ENCODE peak calls at places on chromosomes 5 and 9, in seven cellular contexts. D, S, Z, B, X, A and V are unnamed samples.

GRCh38 chr9:3928590-3928989 is 371.3 kb downstream of the GLIS3 start:
- DNase-seq in S (no peak), A (no peak), Z (no peak), X (no peak), B (no peak), D (no peak), V (no peak)

GRCh38 chr9:95793924-95794828 is 81.3 kb upstream of the ERCC6L2 start:
- DNase-seq in X (no peak), S (peak; percentile 98), D (no peak), A (no peak), Z (no peak), B (peak; percentile 81), V (no peak)

GRCh38 chr5:95631991-95632675 is 12.2 kb downstream of the GPR150 start:
- DNase-seq in D (peak; percentile 65), Z (peak; percentile 68), A (peak; percentile 51), S (peak; percentile 70), X (no peak), B (peak; percentile 60), V (no peak)

GRCh38 chr5:155938051-155938450 is 388.9 kb upstream of the SGCD start:
- DNase-seq in S (no peak), Z (no peak), X (no peak), D (no peak), A (no peak), B (no peak), V (no peak)

GRCh38 chr5:125536582-125536981 is 790.1 kb upstream of the ZNF608 start:
- DNase-seq in Z (no peak), X (no peak), D (no peak), B (no peak), S (peak; percentile 27), A (no peak), V (no peak)

GRCh38 chr5:173641171-173641570 is 24.7 kb upstream of the BOD1 start:
- DNase-seq in D (no peak), S (no peak), Z (no peak), A (no peak), X (no peak), B (no peak), V (no peak)

GRCh38 chr5:180330810-180331646 is 22.1 kb downstream of the GFPT2 start:
- DNase-seq in Z (no peak), D (peak; percentile 56), B (peak; percentile 95), X (peak; percentile 19), A (no peak), S (peak; percentile 99), V (peak; percentile 52)

GRCh38 chr5:79845448-79846197 is 145.4 kb downstream of the MTX3 start:
- DNase-seq in S (peak; percentile 89), Z (no peak), D (no peak), B (peak; percentile 25), X (no peak), A (no peak), V (no peak)

GRCh38 chr5:54062958-54063357 is 247.4 kb downstream of the ARL15 start:
- DNase-seq in S (peak; percentile 78), D (no peak), B (no peak), X (no peak), A (no peak), Z (no peak), V (no peak)

GRCh38 chr5:138698713-138699112 is 54.5 kb upstream of the CTNNA1 start:
- DNase-seq in D (no peak), S (no peak), B (no peak), A (no peak), Z (no peak), X (no peak), V (no peak)

GRCh38 chr5:53453898-53454837 is 26.3 kb upstream of the FST start:
- DNase-seq in S (no peak), B (no peak), A (no peak), D (no peak), X (no peak), Z (no peak), V (no peak)

GRCh38 chr9:77019010-77019809 is at the start of gene FOXB2:
- DNase-seq in X (no peak), S (no peak), B (no peak), A (no peak), Z (no peak), D (peak; percentile 13), V (no peak)

GRCh38 chr9:131758972-131759647 is 19.2 kb upstream of the RAPGEF1 start:
- DNase-seq in A (no peak), Z (no peak), B (peak; percentile 35), D (no peak), S (peak; percentile 25), X (no peak), V (no peak)

GRCh38 chr9:134175291-134175807 is 11.0 kb upstream of the RNU6ATAC start:
- DNase-seq in S (no peak), X (no peak), A (no peak), Z (peak; percentile 57), D (no peak), B (peak; percentile 34), V (no peak)

GRCh38 chr5:158832096-158832495 is 267.6 kb downstream of the EBF1 start:
- DNase-seq in X (no peak), D (no peak), S (no peak), Z (no peak), B (peak; percentile 86), A (no peak), V (no peak)

GRCh38 chr5:149434162-149435014 is 55.3 kb upstream of the IL17B start:
- DNase-seq in X (no peak), A (peak; percentile 55), D (peak; percentile 80), B (peak; percentile 84), Z (peak; percentile 63), S (peak; percentile 82), V (peak; percentile 82)

GRCh38 chr9:125750656-125751035 is 3.5 kb downstream of the PBX3 start:
- DNase-seq in X (no peak), S (no peak), B (no peak), D (no peak), A (no peak), Z (no peak), V (no peak)

GRCh38 chr9:116998305-116998704 is 311.2 kb downstream of the TRIM32 start:
- DNase-seq in B (peak; percentile 22), A (no peak), D (no peak), Z (peak; percentile 3), X (no peak), S (peak; percentile 37), V (peak; percentile 7)

GRCh38 chr9:130017035-130017909 is 25.7 kb downstream of the FNBP1 start:
- DNase-seq in S (peak; percentile 27), B (no peak), Z (no peak), A (no peak), D (no peak), X (no peak), V (no peak)

GRCh38 chr5:26959290-26959689 is 79.1 kb downstream of the CDH9 start:
- DNase-seq in D (no peak), A (no peak), X (no peak), Z (no peak), B (no peak), S (no peak), V (no peak)

GRCh38 chr5:142841511-142842255 is 71.5 kb downstream of the ARHGAP26 start:
- DNase-seq in D (no peak), A (no peak), X (no peak), B (no peak), Z (no peak), S (peak; percentile 34), V (no peak)

DNA sequence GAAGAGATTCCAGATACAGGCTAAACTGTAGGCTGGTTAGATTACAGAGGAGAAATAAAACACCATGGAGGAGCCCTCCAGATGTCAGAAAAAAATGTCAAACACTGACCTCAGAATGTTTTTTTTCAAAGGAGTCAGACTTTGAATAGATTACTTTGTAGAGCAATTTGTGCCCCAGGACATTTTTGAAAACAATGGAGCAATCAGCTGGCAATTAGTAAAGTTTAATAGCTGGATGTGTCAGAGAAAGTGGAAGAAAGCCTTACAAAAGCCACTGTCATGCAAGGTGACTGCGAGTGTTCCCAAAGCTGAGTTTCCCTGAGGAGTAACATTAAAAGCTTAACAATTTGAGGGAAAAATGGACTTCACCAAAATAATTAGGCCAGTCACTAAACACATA is 417.8 kb upstream of the CTNND2 start:
- DNase-seq in A (no peak), D (no peak), B (no peak), Z (no peak), X (no peak), S (no peak), V (no peak)
- H3K9me3 ChIP-seq in A (no peaks in the 10 kb centered on the region), D (no peaks in the 10 kb centered on the region), B (no peaks in the 10 kb centered on the region), Z (no peaks in the 10 kb centered on the region), X (no peaks in the 10 kb centered on the region), S (peaks cover 12% of the 10 kb centered on the region), V (peaks cover 6% of the 10 kb centered on the region)

DNA sequence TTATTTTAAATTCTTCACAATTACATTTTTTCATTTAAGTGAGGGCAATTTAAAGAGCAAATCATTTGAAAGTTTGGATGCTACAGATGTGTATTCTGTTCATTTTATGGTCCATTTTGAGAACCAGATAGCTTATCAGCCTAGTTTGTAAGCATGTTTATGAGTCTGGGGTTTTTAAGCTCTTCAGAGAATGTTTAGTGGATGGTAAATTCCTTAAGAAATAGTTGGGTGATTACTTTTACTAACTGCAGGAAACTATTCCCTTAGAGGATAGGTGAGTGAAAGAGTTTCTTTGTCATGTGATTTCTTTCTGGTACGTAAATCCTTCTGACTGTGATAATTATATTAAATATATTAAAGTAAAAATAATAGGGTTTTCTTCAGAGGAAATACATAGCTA is 17.6 kb downstream of the RASGRF2 start:
- DNase-seq in Z (no peak), D (no peak), B (no peak), X (no peak), S (peak; percentile 56), A (no peak), V (no peak)
- H3K4me1 ChIP-seq in Z (peaks cover 3% of the 10 kb centered on the region), D (no peaks in the 10 kb centered on the region), B (peaks cover 12% of the 10 kb centered on the region), X (no peaks in the 10 kb centered on the region), S (peaks cover 13% of the 10 kb centered on the region), A (peaks cover 48% of the 10 kb centered on the region), V (no peaks in the 10 kb centered on the region)

GRCh38 chr9:90802534-90802933 is 915 bp downstream of the SYK start:
- DNase-seq in D (no peak), A (no peak), Z (peak; percentile 42), X (no peak), B (no peak), S (no peak), V (no peak)

GRCh38 chr9:90799271-90799860 is 2.3 kb upstream of the SYK start:
- DNase-seq in A (no peak), S (no peak), Z (no peak), D (no peak), B (no peak), X (no peak), V (no peak)

GRCh38 chr9:90801507-90802289 is at the start of gene SYK:
- DNase-seq in X (peak; percentile 96), B (peak; percentile 60), D (peak; percentile 81), Z (peak; percentile 82), S (no peak), A (no peak), V (peak; percentile 90)

GRCh38 chr9:90803860-90804593 is 2.4 kb downstream of the SYK start:
- DNase-seq in X (no peak), Z (peak; percentile 81), B (no peak), D (no peak), S (no peak), A (no peak), V (no peak)

DNA sequence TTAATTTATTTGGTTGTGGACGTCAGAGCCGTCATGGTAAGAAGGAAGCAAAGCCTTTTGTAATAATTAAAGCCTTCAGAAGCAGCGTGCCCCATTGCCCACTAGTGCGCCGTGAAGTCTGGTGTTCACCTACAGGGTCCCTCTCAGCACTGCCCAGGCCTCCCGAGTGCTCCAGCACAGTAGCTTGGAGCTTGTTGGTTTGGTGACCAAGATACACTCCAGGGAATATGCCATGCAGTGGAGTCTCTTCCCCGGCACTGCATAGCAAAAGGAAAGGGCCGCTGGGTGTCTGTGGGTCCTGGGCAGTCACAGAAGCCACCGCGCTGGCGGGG is 478 bp upstream of the SYK start:
- DNase-seq in S (no peak), B (no peak), X (no peak), Z (peak; percentile 53), A (no peak), D (no peak), V (no peak)
- H3K4me3 ChIP-seq in S (no peak overlapping the region), B (peak overlapping the region; percentile 83), X (peak overlapping the region; percentile 58), Z (peak overlapping the region; percentile 91), A (peak overlapping the region; percentile 11), D (peak overlapping the region; percentile 37), V (peak overlapping the region; percentile 22)

GRCh38 chr5:2562036-2562435 is 189.4 kb downstream of the IRX2 start:
- DNase-seq in Z (no peak), S (no peak), B (no peak), A (no peak), D (no peak), X (no peak), V (no peak)
- H3K9me3 ChIP-seq in Z (no peaks in the 10 kb centered on the region), S (peaks cover 40% of the 10 kb centered on the region), B (no peaks in the 10 kb centered on the region), A (no peaks in the 10 kb centered on the region), D (no peaks in the 10 kb centered on the region), X (no peaks in the 10 kb centered on the region), V (peaks cover 25% of the 10 kb centered on the region)